ENCODE peak calls at places on chromosomes 3 and 15, in four cellular contexts. G, K, L and Y are unnamed samples.

GRCh38 chr3:78804251-78805037 is 963.4 kb downstream of the ROBO1 start:
- DNase-seq in G (peak), K (no peak), L (no peak), Y (no peak)

GRCh38 chr3:190119734-190120133 is 963 bp downstream of the P3H2 start:
- DNase-seq in G (no peak), K (peak), L (no peak), Y (no peak)

GRCh38 chr3:143775401-143775970 is 72.8 kb downstream of the SLC9A9 start:
- DNase-seq in G (no peak), K (peak), L (peak), Y (peak)

GRCh38 chr15:90904746-90905145 is 1.6 kb downstream of the MAN2A2 start:
- DNase-seq in G (no peak), K (no peak), L (no peak), Y (no peak)

GRCh38 chr3:43287514-43287913 is 1.2 kb downstream of the SNRK start:
- DNase-seq in G (no peak), K (no peak), L (no peak), Y (no peak)

GRCh38 chr3:133169669-133170068 is 131.5 kb downstream of the TMEM108 start:
- DNase-seq in G (no peak), K (no peak), L (no peak), Y (no peak)

GRCh38 chr15:48861813-48862431 is 16.0 kb upstream of the EID1 start:
- DNase-seq in G (peak), K (peak), L (peak), Y (peak)

GRCh38 chr3:44999782-45000181 is 23.7 kb downstream of the EXOSC7 start:
- DNase-seq in G (no peak), K (no peak), L (no peak), Y (no peak)

GRCh38 chr15:37107071-37107753 is 6.9 kb upstream of the MEIS2 start:
- DNase-seq in G (no peak), K (no peak), L (no peak), Y (no peak)

GRCh38 chr15:40246496-40247275 is 7.8 kb downstream of the PAK6 start:
- DNase-seq in G (no peak), K (no peak), L (no peak), Y (no peak)

GRCh38 chr3:42790714-42791229 is 13.5 kb downstream of the HIGD1A start:
- DNase-seq in G (no peak), K (no peak), L (no peak), Y (no peak)

GRCh38 chr15:89767411-89767915 is 8.7 kb upstream of the MESP2 start:
- DNase-seq in G (no peak), K (no peak), L (no peak), Y (no peak)

GRCh38 chr15:46735115-46735514 is 982.2 kb upstream of the SEMA6D start:
- DNase-seq in G (no peak), K (peak), L (no peak), Y (no peak)

GRCh38 chr3:101966202-101966722 is 116.9 kb downstream of the NFKBIZ start:
- DNase-seq in G (no peak), K (no peak), L (no peak), Y (no peak)

GRCh38 chr15:62931650-62932049 is 110.9 kb upstream of the TPM1 start:
- DNase-seq in G (no peak), K (no peak), L (no peak), Y (no peak)

GRCh38 chr15:65101891-65102708 is 12.9 kb downstream of the UBAP1L start:
- DNase-seq in G (no peak), K (no peak), L (no peak), Y (no peak)

GRCh38 chr3:117846238-117846637 is 1136.7 kb downstream of the TUSC7 start:
- DNase-seq in G (no peak), K (no peak), L (no peak), Y (no peak)

GRCh38 chr3:175384569-175384968 is 525.4 kb downstream of the NAALADL2 start:
- DNase-seq in G (no peak), K (no peak), L (no peak), Y (no peak)

GRCh38 chr15:99126195-99126594 is 21.3 kb downstream of the SYNM start:
- DNase-seq in G (no peak), K (no peak), L (no peak), Y (no peak)

GRCh38 chr3:168620854-168621253 is 525.1 kb upstream of the GOLIM4 start:
- DNase-seq in G (no peak), K (peak), L (no peak), Y (no peak)

GRCh38 chr15:68325721-68326120 is 48.2 kb downstream of the FEM1B start:
- DNase-seq in G (no peak), K (no peak), L (no peak), Y (no peak)

GRCh38 chr3:134327594-134327975 is 46.7 kb downstream of the AMOTL2 start:
- DNase-seq in G (no peak), K (no peak), L (peak), Y (no peak)

GRCh38 chr3:185900228-185900627 is 37.6 kb downstream of the TRA2B start:
- DNase-seq in G (no peak), K (no peak), L (peak), Y (no peak)

GRCh38 chr15:39830166-39830565 is 47.5 kb upstream of the FSIP1 start:
- DNase-seq in G (no peak), K (no peak), L (no peak), Y (no peak)

GRCh38 chr3:41026394-41027177 is 172.7 kb upstream of the CTNNB1 start:
- DNase-seq in G (peak), K (no peak), L (peak), Y (no peak)

GRCh38 chr3:111541911-111542483 is at the start of gene CD96:
- DNase-seq in G (no peak), K (peak), L (peak), Y (peak)

GRCh38 chr3:143970773-143971366 is 753 bp upstream of the DIPK2A start:
- DNase-seq in G (peak), K (peak), L (peak), Y (peak)

GRCh38 chr3:5022187-5022965 is 43.1 kb downstream of the BHLHE40 start:
- DNase-seq in G (no peak), K (peak), L (peak), Y (peak)

GRCh38 chr3:101574388-101575156 is 592 bp downstream of the PCNP start:
- DNase-seq in G (peak), K (peak), L (no peak), Y (no peak)

GRCh38 chr15:60183366-60183765 is 179.3 kb downstream of the FOXB1 start:
- DNase-seq in G (no peak), K (no peak), L (no peak), Y (no peak)

GRCh38 chr3:11556851-11557644 is 86.7 kb downstream of the VGLL4 start:
- DNase-seq in G (peak), K (no peak), L (no peak), Y (no peak)

GRCh38 chr3:134253475-134254231 is 3.0 kb upstream of the RYK start:
- DNase-seq in G (no peak), K (no peak), L (peak), Y (no peak)

GRCh38 chr15:76274226-76274625 is 37.0 kb downstream of the ETFA start:
- DNase-seq in G (no peak), K (no peak), L (no peak), Y (no peak)

GRCh38 chr15:74768771-74769342 is 13.0 kb upstream of the CSK start:
- DNase-seq in G (peak), K (peak), L (no peak), Y (peak)

GRCh38 chr3:106514431-106514830 is 645.6 kb upstream of the CBLB start:
- DNase-seq in G (no peak), K (no peak), L (no peak), Y (no peak)
- TF ChIP-seq CTCF in G (no peak), K (no peak), L (no peak), Y (no peak)

GRCh38 chr3:155491696-155492095 is 198.2 kb upstream of the STRIT1 start:
- DNase-seq in G (no peak), K (no peak), L (no peak), Y (no peak)
- TF ChIP-seq CTCF in G (no peak), K (no peak), L (peak), Y (no peak)

GRCh38 chr3:123071146-123071545 is 4.3 kb downstream of the PDIA5 start:
- DNase-seq in G (no peak), K (no peak), L (no peak), Y (no peak)
- TF ChIP-seq CTCF in G (no peak), K (no peak), L (peak), Y (no peak)

DNA sequence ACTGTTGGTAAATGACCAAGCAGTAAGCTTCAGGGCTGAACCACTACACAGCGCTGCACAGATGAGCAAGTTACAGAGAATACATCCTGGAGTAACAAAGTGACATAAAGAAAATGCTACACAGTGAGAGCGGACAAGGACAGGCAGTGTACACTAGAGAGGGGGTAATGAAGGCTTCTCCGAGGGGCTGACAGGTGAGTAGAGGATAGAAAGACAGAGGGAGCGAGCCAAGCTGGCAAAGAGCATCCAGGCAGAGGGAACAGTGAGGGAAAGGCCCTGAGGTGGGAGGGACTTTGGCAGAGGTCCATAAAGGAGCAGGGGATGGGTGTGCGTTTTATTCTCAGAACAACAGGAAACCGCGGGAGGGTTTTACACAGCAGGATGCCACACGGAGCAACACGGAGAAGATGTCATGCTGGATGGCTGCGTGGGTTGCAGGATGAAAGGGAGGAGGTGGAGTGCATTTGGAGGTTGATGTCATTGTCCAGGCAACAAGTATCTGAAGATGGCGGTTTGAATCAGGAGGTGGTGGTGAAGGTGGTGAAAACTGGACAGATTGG is 13.4 kb downstream of the WNT7A start:
- DNase-seq in G (no peak), K (no peak), L (no peak), Y (no peak)
- TF ChIP-seq CTCF in G (no peak), K (no peak), L (no peak), Y (no peak)

GRCh38 chr15:72532991-72533601 is 59.0 kb downstream of the ARIH1 start:
- DNase-seq in G (no peak), K (no peak), L (no peak), Y (no peak)
- TF ChIP-seq CTCF in G (peak), K (peak), L (no peak), Y (peak)

GRCh38 chr3:148077318-148077923 is 620.3 kb upstream of the AGTR1 start:
- DNase-seq in G (no peak), K (peak), L (peak), Y (no peak)
- TF ChIP-seq CTCF in G (peak), K (no peak), L (peak), Y (peak)

DNA sequence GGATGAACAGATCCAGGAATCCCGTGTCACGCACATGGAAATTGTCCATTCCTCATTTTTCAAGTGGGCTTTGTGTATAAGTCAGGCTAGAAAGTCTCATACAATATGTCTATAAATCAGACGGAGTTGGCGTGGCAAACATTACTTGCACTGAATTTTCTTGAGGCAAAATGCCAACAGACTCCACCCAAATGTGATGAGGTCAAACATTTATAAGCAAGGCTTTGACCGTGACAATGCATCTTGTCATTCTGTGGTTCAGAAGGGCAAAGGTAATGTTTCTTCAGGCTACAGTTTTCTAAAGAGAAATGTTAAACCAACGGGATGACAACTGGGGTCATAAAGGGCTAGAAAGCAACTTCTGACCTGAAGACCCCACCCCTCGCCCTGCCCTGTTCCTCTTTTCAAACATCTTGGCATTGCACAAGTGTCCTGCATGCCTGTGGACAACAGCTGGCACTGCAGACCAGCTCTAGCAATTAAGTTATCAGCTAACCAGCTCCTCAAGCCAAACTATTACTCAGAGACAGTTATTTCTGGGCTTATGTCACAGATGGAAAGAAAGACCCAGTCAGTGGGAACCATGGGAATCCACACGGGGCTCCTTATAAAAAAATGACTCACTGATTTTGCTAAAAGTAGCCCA is 36.5 kb upstream of the SPTBN5 start:
- DNase-seq in G (no peak), K (no peak), L (peak), Y (no peak)
- TF ChIP-seq CTCF in G (no peak), K (no peak), L (peak), Y (peak)

DNA sequence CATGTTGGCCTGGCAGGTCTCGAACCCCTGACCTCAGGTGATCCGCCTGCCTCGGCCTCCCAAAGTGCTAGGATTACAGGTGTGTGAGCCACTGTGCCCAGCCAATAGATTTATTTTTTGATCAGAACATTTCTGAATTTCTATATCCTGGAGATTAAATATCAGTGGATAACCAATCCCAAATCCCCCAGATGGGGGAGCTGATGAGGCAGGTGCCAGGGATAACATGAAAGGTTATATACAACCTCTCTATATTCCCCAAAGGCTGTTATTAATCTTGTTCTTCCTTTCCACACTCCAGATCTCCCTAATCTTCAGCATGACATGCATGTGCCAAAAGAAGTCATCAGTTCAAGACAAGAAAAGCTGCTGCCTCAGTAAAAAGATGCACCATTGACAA is 112.3 kb downstream of the WDR76 start:
- DNase-seq in G (no peak), K (peak), L (no peak), Y (peak)
- TF ChIP-seq CTCF in G (peak), K (peak), L (peak), Y (peak)

GRCh38 chr3:196985954-196986885 is 17.6 kb upstream of the PIGZ start:
- DNase-seq in G (no peak), K (no peak), L (no peak), Y (no peak)
- TF ChIP-seq CTCF in G (no peak), K (no peak), L (no peak), Y (no peak)